ENCODE peak calls at places on chromosomes 11 and 22, in ten cellular contexts. Y is NCI-H1105 treated with DMSO at 0.1 percent for 48 hours; P is aorta; W is germinal center; V is stimulated activated CD4-positive, alpha-beta T cell treated with anti-CD3 and anti-CD28 coated beads, Interleukin-2, amount 100 ng/mL, for 48 hours; G is ACHN; E is GM12865; M is activated CD8-positive, alpha-beta T cell treated with anti-CD3 and anti-CD28 coated beads for 36 hours; R is iPS DF 19.7; L is naive thymus-derived CD4-positive, alpha-beta T cell. A is an unnamed sample.

GRCh38 chr22:23404689-23405365 is 175.3 kb downstream of the IGLL1 start:
- DNase-seq in Y (no peak), P (peak; percentile 69), W (no peak), V (no peak), G (peak; percentile 55), E (no peak), M (peak; percentile 23), R (no peak), L (no peak), A (no peak)

GRCh38 chr22:43260818-43261217 is 73.9 kb upstream of the TTLL12 start:
- DNase-seq in Y (no peak), P (no peak), W (no peak), V (no peak), G (no peak), E (no peak), M (no peak), R (no peak), L (no peak), A (no peak)

GRCh38 chr11:72970557-72971118 is 156.4 kb downstream of the ATG16L2 start:
- DNase-seq in Y (no peak), P (no peak), W (no peak), V (no peak), G (no peak), E (peak; percentile 22), M (peak; percentile 69), R (no peak), L (no peak), A (no peak)

GRCh38 chr22:28112548-28113043 is 193.5 kb upstream of the PITPNB start:
- DNase-seq in Y (no peak), P (no peak), W (no peak), V (no peak), G (peak; percentile 53), E (peak; percentile 42), M (no peak), R (no peak), L (no peak), A (no peak)

GRCh38 chr11:57425565-57426438 is 1.1 kb downstream of the SLC43A3 start:
- DNase-seq in Y (no peak), P (peak; percentile 85), W (no peak), V (peak; percentile 23), G (no peak), E (peak; percentile 33), M (peak; percentile 32), R (no peak), L (no peak), A (no peak)

GRCh38 chr22:38952382-38952993 is 4.9 kb upstream of the APOBEC3A start:
- DNase-seq in Y (no peak), P (peak; percentile 61), W (no peak), V (no peak), G (no peak), E (no peak), M (no peak), R (no peak), L (no peak), A (no peak)

GRCh38 chr22:25780673-25781072 is 38.7 kb downstream of the MYO18B start:
- DNase-seq in Y (no peak), P (no peak), W (no peak), V (no peak), G (no peak), E (no peak), M (no peak), R (no peak), L (no peak), A (no peak)

GRCh38 chr11:13040969-13041561 is 31.9 kb downstream of the RASSF10 start:
- DNase-seq in Y (no peak), P (no peak), W (no peak), V (no peak), G (no peak), E (no peak), M (no peak), R (no peak), L (no peak), A (no peak)

GRCh38 chr11:119426142-119426541 is 3.2 kb upstream of the THY1 start:
- DNase-seq in Y (no peak), P (no peak), W (no peak), V (no peak), G (no peak), E (no peak), M (no peak), R (no peak), L (no peak), A (no peak)

GRCh38 chr11:71171024-71171423 is 81.4 kb downstream of the SHANK2 start:
- DNase-seq in Y (no peak), P (peak; percentile 43), W (no peak), V (no peak), G (no peak), E (no peak), M (no peak), R (no peak), L (no peak), A (no peak)

GRCh38 chr11:45811109-45811435 is 6.1 kb downstream of the SLC35C1 start:
- DNase-seq in Y (no peak), P (no peak), W (no peak), V (no peak), G (no peak), E (no peak), M (no peak), R (no peak), L (no peak), A (no peak)

GRCh38 chr11:70315726-70316125 is 45.2 kb downstream of the PPFIA1 start:
- DNase-seq in Y (no peak), P (no peak), W (no peak), V (no peak), G (no peak), E (no peak), M (no peak), R (no peak), L (no peak), A (no peak)

GRCh38 chr11:44622721-44623258 is 57.3 kb downstream of the CD82 start:
- DNase-seq in Y (no peak), P (peak; percentile 73), W (no peak), V (no peak), G (no peak), E (no peak), M (no peak), R (no peak), L (no peak), A (no peak)

GRCh38 chr22:39214383-39215069 is 30.3 kb downstream of the PDGFB start:
- DNase-seq in Y (no peak), P (peak; percentile 54), W (no peak), V (no peak), G (peak; percentile 84), E (no peak), M (no peak), R (peak; percentile 91), L (no peak), A (no peak)

GRCh38 chr11:128970598-128971190 is 28.0 kb upstream of the TP53AIP1 start:
- DNase-seq in Y (no peak), P (no peak), W (no peak), V (no peak), G (no peak), E (no peak), M (no peak), R (no peak), L (no peak), A (no peak)

A was measured in Panc1.